ENCODE peak calls at places on chromosomes 7 and 10, in five cellular contexts. K is AG08395, R is AG04449, M is amygdala, U is Calu3. Z is an unnamed sample.

GRCh38 chr7:159092701-159093121 is 52.0 kb downstream of the VIPR2 start:
- DNase-seq in K (no peak), R (no peak), M (no peak), U (no peak), Z (no peak)

GRCh38 chr7:4851459-4852422 is 10.1 kb downstream of the PAPOLB start:
- DNase-seq in U (no peak), M (no peak), K (peak), R (no peak), Z (no peak)

GRCh38 chr7:87570178-87570577 is 30.5 kb downstream of the ABCB1 start:
- DNase-seq in U (no peak), K (peak), M (no peak), R (peak), Z (no peak)

GRCh38 chr10:59229451-59229850 is 53.0 kb downstream of the PHYHIPL start:
- DNase-seq in R (no peak), U (no peak), M (no peak), K (no peak), Z (no peak)

GRCh38 chr7:73828107-73828803 is 2.5 kb upstream of the CLDN4 start:
- DNase-seq in K (peak), U (no peak), R (no peak), M (no peak), Z (no peak)

GRCh38 chr7:84829719-84830118 is 357.1 kb downstream of the SEMA3D start:
- DNase-seq in R (no peak), K (no peak), M (no peak), U (no peak), Z (no peak)

GRCh38 chr7:43583424-43584199 is 704 bp downstream of the STK17A start:
- DNase-seq in U (peak), K (no peak), R (no peak), M (peak), Z (peak)

GRCh38 chr10:28505359-28505959 is 27.5 kb upstream of the WAC start:
- DNase-seq in R (no peak), M (no peak), U (no peak), K (no peak), Z (no peak)

GRCh38 chr10:99232357-99232999 is 3.2 kb downstream of the HPSE2 start:
- DNase-seq in M (no peak), K (no peak), U (no peak), R (no peak), Z (no peak)

GRCh38 chr10:107653832-107654287 is 489.4 kb upstream of the SORCS1 start:
- DNase-seq in R (peak), U (no peak), K (peak), M (no peak), Z (no peak)

GRCh38 chr10:58023341-58024073 is 244.2 kb downstream of the IPMK start:
- DNase-seq in R (no peak), K (peak), M (no peak), U (peak), Z (no peak)

GRCh38 chr10:92530421-92530820 is 43.5 kb downstream of the IDE start:
- DNase-seq in U (no peak), R (peak), K (no peak), M (no peak), Z (no peak)